ENCODE peak calls at places on chromosomes 5 and 9, in six cellular contexts. I, C, D, J, Q and B are unnamed samples.

GRCh38 chr5:42951169-42951846 is 88.8 kb downstream of the ANXA2R start:
- DNase-seq in D (peak), C (peak), Q (no peak), J (no peak), I (no peak), B (peak)

GRCh38 chr9:92292338-92293074 is 991 bp downstream of the IARS1 start:
- DNase-seq in C (no peak), D (no peak), Q (no peak), J (peak), I (no peak), B (no peak)

GRCh38 chr5:43425965-43426364 is 13.8 kb upstream of the CCL28 start:
- DNase-seq in Q (no peak), D (no peak), C (no peak), I (no peak), J (no peak), B (no peak)

GRCh38 chr5:75460947-75461346 is 50.5 kb downstream of the CERT1 start:
- DNase-seq in D (peak), Q (no peak), I (no peak), J (no peak), C (no peak), B (no peak)

GRCh38 chr9:581673-582497 is 259.6 kb upstream of the DMRT1 start:
- DNase-seq in D (no peak), J (peak), C (no peak), I (peak), Q (peak), B (no peak)

GRCh38 chr5:142736247-142736632 is 33.9 kb upstream of the ARHGAP26 start:
- DNase-seq in D (no peak), I (no peak), C (no peak), J (no peak), Q (no peak), B (no peak)

GRCh38 chr5:88674262-88675158 is 208.5 kb downstream of the MEF2C start:
- DNase-seq in D (no peak), J (no peak), Q (peak), C (no peak), I (no peak), B (no peak)

GRCh38 chr9:110728058-110728457 is 59.5 kb downstream of the MUSK start:
- DNase-seq in J (no peak), I (no peak), C (no peak), Q (no peak), D (no peak), B (no peak)

GRCh38 chr5:91332267-91333044 is 50.7 kb downstream of the ARRDC3 start:
- DNase-seq in D (no peak), J (peak), Q (no peak), I (peak), C (no peak), B (no peak)

GRCh38 chr5:90289837-90290236 is 119.7 kb downstream of the CETN3 start:
- DNase-seq in J (no peak), D (no peak), C (no peak), I (no peak), Q (no peak), B (no peak)

GRCh38 chr5:156800982-156801381 is 49.1 kb upstream of the PPP1R2B start:
- DNase-seq in I (no peak), C (no peak), J (no peak), Q (peak), D (no peak), B (no peak)

DNA sequence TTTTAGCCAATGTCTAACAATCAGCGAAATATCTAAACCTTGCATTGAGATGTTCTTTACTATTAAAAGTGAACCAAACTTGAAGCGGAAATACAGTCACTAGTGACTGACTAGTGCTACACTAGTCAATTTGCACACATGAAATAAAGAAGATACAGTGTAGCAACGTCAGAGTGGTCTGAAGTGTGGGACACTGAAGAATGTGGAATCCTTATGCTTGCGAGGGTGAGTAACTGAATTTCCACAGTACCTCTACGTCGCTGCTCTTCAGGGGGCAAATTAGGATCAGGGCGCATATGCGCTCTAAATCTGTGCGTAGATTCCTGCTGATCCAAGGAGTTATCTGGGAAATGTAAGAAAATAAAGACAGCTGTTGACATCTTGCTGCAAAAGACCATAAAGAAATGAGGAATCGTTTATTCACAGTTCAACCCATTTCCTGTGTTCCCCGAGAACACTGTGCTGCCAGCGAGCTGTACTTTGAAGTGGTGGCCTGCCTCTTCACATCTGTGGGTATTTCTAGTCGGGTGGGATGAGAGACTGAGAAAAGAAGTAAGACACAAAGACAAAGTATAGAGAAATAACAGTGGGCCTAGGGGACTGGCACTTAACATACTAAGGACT is 39.8 kb upstream of the FLT4 start:
- DNase-seq in C (no peak), J (no peak), I (no peak), D (no peak), Q (no peak), B (no peak)
- TF ChIP-seq TAF1 in C (no peak), J (no peak), I (no peak), D (no peak), Q (no peak), B (no peak)

GRCh38 chr9:114382951-114383865 is 4.6 kb downstream of the AKNA start:
- DNase-seq in Q (peak), J (no peak), I (no peak), C (no peak), D (no peak), B (no peak)
- TF ChIP-seq POLR2AphosphoS5 in Q (no peak), J (no peak), I (no peak), C (peak), D (peak), B (peak)

GRCh38 chr9:107489687-107490605 is at the start of gene KLF4:
- DNase-seq in C (peak), J (peak), D (no peak), Q (peak), I (peak), B (peak)
- TF ChIP-seq POLR2A in C (no peak), J (no peak), D (no peak), Q (no peak), I (no peak), B (no peak)

GRCh38 chr5:73672130-73672529 is 46.1 kb downstream of the ARHGEF28 start:
- DNase-seq in Q (no peak), J (no peak), D (no peak), I (peak), C (no peak), B (no peak)

GRCh38 chr5:73673161-73673591 is 47.2 kb downstream of the ARHGEF28 start:
- DNase-seq in J (peak), Q (no peak), D (no peak), I (no peak), C (no peak), B (no peak)

GRCh38 chr5:73678322-73678740 is 52.3 kb downstream of the ARHGEF28 start:
- DNase-seq in Q (no peak), C (no peak), J (peak), I (no peak), D (no peak), B (no peak)

GRCh38 chr5:73678807-73679206 is 52.8 kb downstream of the ARHGEF28 start:
- DNase-seq in I (no peak), Q (no peak), C (no peak), J (no peak), D (no peak), B (no peak)

GRCh38 chr5:73674669-73675004 is 48.6 kb downstream of the ARHGEF28 start:
- DNase-seq in J (no peak), D (no peak), I (no peak), C (no peak), Q (no peak), B (no peak)
- TF ChIP-seq TAF1 in J (no peak), D (no peak), I (no peak), C (no peak), Q (no peak), B (no peak)

DNA sequence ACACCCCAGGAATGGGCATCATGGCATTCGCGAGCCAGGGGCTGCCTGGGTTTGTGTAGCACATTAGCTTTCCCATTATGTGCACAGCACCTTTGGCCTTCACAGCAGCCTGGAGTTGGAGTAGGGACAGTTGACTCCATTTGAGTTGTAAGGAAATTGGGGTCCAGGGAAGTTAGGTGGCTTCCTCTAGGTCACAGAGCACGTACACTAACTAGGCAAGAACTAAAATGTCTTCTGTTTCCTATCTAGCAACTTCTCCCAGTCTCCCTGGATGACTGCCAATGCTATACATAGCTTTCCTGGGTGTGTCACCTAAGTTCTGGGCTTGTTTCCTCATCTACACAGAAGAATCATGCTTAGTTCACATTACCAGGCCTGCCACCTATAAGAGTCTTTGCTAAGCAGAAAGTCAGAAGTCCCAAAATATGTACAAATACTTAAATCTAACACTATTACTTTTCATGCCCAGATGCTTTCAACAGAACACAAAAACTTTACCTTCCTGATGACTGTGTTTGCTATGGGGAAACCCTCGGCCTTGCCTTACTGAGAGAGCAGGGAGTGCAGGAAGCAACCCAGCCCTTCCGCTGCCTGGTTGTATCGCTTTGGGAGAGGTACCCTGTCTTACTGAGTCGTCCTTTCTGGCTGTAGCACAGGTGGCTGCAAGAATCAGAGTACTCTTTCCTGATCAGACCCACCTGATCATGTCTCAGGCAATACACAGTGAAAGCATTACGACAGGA is 12.0 kb downstream of the MACROH2A1 start:
- DNase-seq in C (no peak), J (peak), Q (no peak), D (no peak), I (peak), B (no peak)
- TF ChIP-seq POLR2AphosphoS5 in C (no peak), J (no peak), Q (no peak), D (no peak), I (peak), B (no peak)

DNA sequence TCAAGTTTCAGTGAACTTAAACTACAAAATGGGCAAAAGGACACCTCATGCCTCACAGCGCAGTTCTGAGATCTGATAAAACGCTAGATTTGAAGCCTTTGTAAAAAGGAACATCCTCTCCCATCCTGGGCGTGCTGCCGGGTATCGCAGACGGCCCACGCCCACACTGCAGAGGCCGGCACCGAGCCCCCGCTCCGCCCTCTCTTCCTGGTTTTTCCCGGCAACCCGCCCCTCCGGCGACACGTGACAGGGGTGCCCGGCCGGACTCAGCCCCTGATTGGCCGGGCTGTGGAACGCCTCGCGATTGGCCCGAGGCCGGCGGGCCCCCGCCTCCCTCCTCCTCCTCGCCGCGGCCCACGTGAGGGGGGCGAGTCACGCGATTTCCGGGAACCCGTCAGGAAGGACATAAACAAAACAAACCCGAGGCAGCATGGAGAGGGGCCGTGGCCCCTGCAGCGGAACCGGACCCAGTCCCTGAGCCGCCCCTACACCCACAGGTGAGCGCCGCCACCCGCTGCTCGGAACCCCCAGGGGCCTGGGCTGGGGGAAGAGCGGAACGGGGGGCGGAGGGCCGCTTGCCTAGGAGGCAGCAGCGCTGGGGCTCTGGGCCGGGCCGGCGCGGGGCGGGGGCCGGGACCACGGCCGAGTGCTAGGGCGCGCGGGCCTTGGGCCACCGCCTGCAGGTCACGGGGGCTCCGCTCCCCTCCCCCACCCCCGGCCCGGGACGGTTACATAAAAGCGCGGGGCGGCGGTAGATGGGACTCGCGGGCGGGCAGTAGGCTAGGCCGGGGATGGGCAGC is at the start of gene CREBRF:
- DNase-seq in D (peak), I (peak), Q (peak), J (peak), C (peak), B (peak)
- TF ChIP-seq POLR2A in D (peak), I (peak), Q (no peak), J (peak), C (peak), B (peak)

DNA sequence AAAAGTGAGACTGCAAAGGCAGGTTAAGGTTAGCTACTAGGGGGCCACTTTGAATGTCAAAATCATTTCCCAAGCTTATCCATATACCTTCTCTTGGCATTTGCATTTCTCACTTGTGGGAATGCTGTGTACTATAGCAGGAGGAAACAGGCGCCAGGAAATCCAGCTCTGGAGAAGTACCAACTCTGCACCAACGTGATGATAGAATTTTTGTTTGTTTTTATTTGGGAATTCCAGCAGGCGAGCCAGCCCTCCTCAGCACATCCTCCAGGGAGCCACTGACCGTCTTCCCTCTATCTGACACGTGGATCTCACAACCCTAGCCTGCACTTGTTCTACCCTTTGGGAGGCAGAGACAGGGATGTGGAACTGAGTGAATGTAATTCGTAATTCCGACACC is 318.0 kb downstream of the ACTL7B start:
- DNase-seq in D (no peak), J (no peak), I (no peak), Q (no peak), C (no peak), B (no peak)
- TF ChIP-seq TAF1 in D (no peak), J (no peak), I (no peak), Q (no peak), C (no peak), B (no peak)